ENCODE peak calls at places on chromosomes 3 and 15, in four cellular contexts. N is EL, Z is iris pigment epithelial cell, M is NAMALWA. O is an unnamed sample.

GRCh38 chr3:184317201-184317600 is 2.8 kb downstream of the EIF4G1 start:
- DNase-seq in N (no peak), Z (no peak), M (no peak), O (no peak)

GRCh38 chr15:100726426-100727190 is 124.2 kb downstream of the ASB7 start:
- DNase-seq in N (peak), Z (no peak), M (no peak), O (peak)

GRCh38 chr3:16343101-16343500 is 78.1 kb downstream of the OXNAD1 start:
- DNase-seq in N (no peak), Z (no peak), M (no peak), O (no peak)

GRCh38 chr3:126758019-126758418 is 54.0 kb downstream of the CHCHD6 start:
- DNase-seq in N (no peak), Z (no peak), M (no peak), O (no peak)

GRCh38 chr3:120615863-120616599 is 19.9 kb downstream of the NDUFB4 start:
- DNase-seq in N (peak), Z (peak), M (no peak), O (no peak)

GRCh38 chr15:61275901-61276300 is 46.8 kb upstream of the RORA start:
- DNase-seq in N (no peak), Z (no peak), M (no peak), O (no peak)

GRCh38 chr15:35740761-35741160 is 194.8 kb upstream of the DPH6 start:
- DNase-seq in N (peak), Z (peak), M (no peak), O (peak)

GRCh38 chr15:63054281-63054683 is 11.7 kb downstream of the TPM1 start:
- DNase-seq in N (no peak), Z (no peak), M (no peak), O (no peak)

GRCh38 chr3:12875857-12876451 is 34.6 kb upstream of the RPL32 start:
- DNase-seq in N (peak), Z (peak), M (peak), O (peak)

GRCh38 chr3:29324180-29324651 is 43.3 kb downstream of the RBMS3 start:
- DNase-seq in N (peak), Z (peak), M (peak), O (peak)

GRCh38 chr3:99765042-99765942 is 52.4 kb upstream of the CMSS1 start:
- DNase-seq in N (peak), Z (peak), M (no peak), O (peak)

GRCh38 chr15:72599855-72600464 is 54.5 kb upstream of the GOLGA6B start:
- DNase-seq in N (peak), Z (peak), M (peak), O (peak)

GRCh38 chr15:87858651-87859050 is 397.9 kb downstream of the NTRK3 start:
- DNase-seq in N (no peak), Z (no peak), M (no peak), O (no peak)

GRCh38 chr3:50587806-50588758 is 18.8 kb downstream of the HEMK1 start:
- DNase-seq in N (no peak), Z (no peak), M (no peak), O (no peak)

GRCh38 chr3:117997201-117998049 is 1037.2 kb downstream of the IGSF11 start:
- DNase-seq in N (peak), Z (peak), M (peak), O (peak)

GRCh38 chr3:143685483-143685882 is 162.8 kb downstream of the SLC9A9 start:
- DNase-seq in N (no peak), Z (no peak), M (no peak), O (peak)

GRCh38 chr3:70737656-70738309 is 425.3 kb upstream of the MDFIC2 start:
- DNase-seq in N (no peak), Z (no peak), M (no peak), O (no peak)

GRCh38 chr3:100754563-100755334 is 45.5 kb downstream of the TFG start:
- DNase-seq in N (no peak), Z (no peak), M (no peak), O (no peak)

GRCh38 chr3:127038923-127039581 is 56.1 kb downstream of the PLXNA1 start:
- DNase-seq in N (no peak), Z (no peak), M (no peak), O (no peak)

GRCh38 chr3:196975349-196975748 is 6.7 kb upstream of the PIGZ start:
- DNase-seq in N (no peak), Z (no peak), M (no peak), O (no peak)

GRCh38 chr15:38226867-38227266 is 25.8 kb upstream of the SPRED1 start:
- DNase-seq in N (peak), Z (peak), M (no peak), O (peak)

GRCh38 chr3:25047058-25047457 is 381.0 kb upstream of the RARB start:
- DNase-seq in N (peak), Z (peak), M (no peak), O (peak)

GRCh38 chr3:167978071-167978470 is 117.7 kb downstream of the GOLIM4 start:
- DNase-seq in N (no peak), Z (no peak), M (no peak), O (peak)

GRCh38 chr15:67783303-67783702 is 42.0 kb upstream of the SKOR1 start:
- DNase-seq in N (no peak), Z (no peak), M (peak), O (no peak)

GRCh38 chr15:63035977-63036376 is 6.6 kb upstream of the TPM1 start:
- DNase-seq in N (no peak), Z (no peak), M (no peak), O (no peak)

O was measured in amniotic epithelial cell.